ENCODE peak calls at places on chromosomes 5 and 9, in seven cellular contexts. X, E, O, T, D, K and W are unnamed samples.
A peak's percentile ranks its signal among the peaks of the same experiment; 100 is the strongest.

GRCh38 chr5:94785111-94785510 is 166.6 kb downstream of the SLF1 start:
- DNase-seq in X (no peak), E (no peak), O (peak; percentile 39), T (peak; percentile 6), D (no peak), K (no peak), W (no peak)

GRCh38 chr9:129858167-129858962 is 23.1 kb downstream of the USP20 start:
- DNase-seq in X (no peak), E (no peak), O (no peak), T (no peak), D (no peak), K (no peak), W (no peak)

GRCh38 chr9:105539452-105539851 is 18.5 kb upstream of the FKTN start:
- DNase-seq in X (no peak), E (no peak), O (peak; percentile 25), T (no peak), D (no peak), K (no peak), W (no peak)

GRCh38 chr5:141484499-141485304 is at the start of gene PCDHGC4:
- DNase-seq in X (no peak), E (no peak), O (no peak), T (peak; percentile 25), D (no peak), K (no peak), W (no peak)

GRCh38 chr5:179438041-179438441 is 92.8 kb upstream of the ADAMTS2 start:
- DNase-seq in X (no peak), E (no peak), O (no peak), T (no peak), D (no peak), K (no peak), W (no peak)

GRCh38 chr5:149280124-149280523 is 8.5 kb downstream of the AFAP1L1 start:
- DNase-seq in X (no peak), E (no peak), O (no peak), T (no peak), D (no peak), K (no peak), W (no peak)

GRCh38 chr9:137717776-137718327 is 99.0 kb downstream of the EHMT1 start:
- DNase-seq in X (no peak), E (no peak), O (no peak), T (no peak), D (no peak), K (no peak), W (no peak)

GRCh38 chr5:140362875-140363630 is 3.1 kb downstream of the SLC4A9 start:
- DNase-seq in X (peak; percentile 86), E (peak; percentile 73), O (peak; percentile 79), T (peak; percentile 22), D (peak; percentile 79), K (peak; percentile 43), W (peak; percentile 70)

GRCh38 chr9:98318834-98319478 is 63.5 kb upstream of the TBC1D2 start:
- DNase-seq in X (no peak), E (no peak), O (no peak), T (peak; percentile 51), D (no peak), K (peak; percentile 71), W (no peak)

GRCh38 chr5:7437836-7438235 is 41.9 kb downstream of the ADCY2 start:
- DNase-seq in X (no peak), E (no peak), O (no peak), T (peak; percentile 43), D (no peak), K (no peak), W (no peak)

GRCh38 chr5:27472875-27473274 is 434.5 kb upstream of the CDH9 start:
- DNase-seq in X (no peak), E (no peak), O (no peak), T (no peak), D (no peak), K (peak; percentile 4), W (no peak)

GRCh38 chr9:83296123-83296522 is 233.2 kb upstream of the RASEF start:
- DNase-seq in X (no peak), E (no peak), O (no peak), T (no peak), D (no peak), K (no peak), W (no peak)

GRCh38 chr5:122965111-122965510 is 71.4 kb downstream of the PPIC start:
- DNase-seq in X (no peak), E (no peak), O (no peak), T (no peak), D (no peak), K (no peak), W (no peak)

GRCh38 chr9:86827893-86828292 is 119.4 kb downstream of the GAS1 start:
- DNase-seq in X (no peak), E (no peak), O (no peak), T (no peak), D (no peak), K (no peak), W (no peak)

GRCh38 chr5:108858959-108859358 is 111.3 kb downstream of the FER start:
- DNase-seq in X (no peak), E (no peak), O (peak; percentile 14), T (no peak), D (no peak), K (peak; percentile 18), W (no peak)

GRCh38 chr5:115168829-115169391 is 798 bp downstream of the TRIM36 start:
- DNase-seq in X (no peak), E (no peak), O (peak; percentile 19), T (no peak), D (no peak), K (no peak), W (no peak)

GRCh38 chr5:74370168-74370567 is 270.4 kb downstream of the ENC1 start:
- DNase-seq in X (no peak), E (no peak), O (no peak), T (no peak), D (no peak), K (peak; percentile 34), W (no peak)

GRCh38 chr9:95147452-95147851 is 170.1 kb downstream of the FANCC start:
- DNase-seq in X (no peak), E (no peak), O (no peak), T (no peak), D (no peak), K (peak; percentile 77), W (no peak)

GRCh38 chr5:138974227-138975063 is 99.3 kb upstream of the LRRTM2 start:
- DNase-seq in X (no peak), E (no peak), O (peak; percentile 95), T (peak; percentile 77), D (no peak), K (peak; percentile 76), W (no peak)

GRCh38 chr9:77843088-77843985 is 188.3 kb downstream of the GNAQ start:
- DNase-seq in X (no peak), E (no peak), O (no peak), T (no peak), D (no peak), K (no peak), W (no peak)

GRCh38 chr9:93183663-93184438 is at the start of gene WNK2:
- DNase-seq in X (no peak), E (no peak), O (peak; percentile 33), T (no peak), D (peak; percentile 27), K (no peak), W (peak; percentile 48)

GRCh38 chr5:107878676-107879075 is 207.9 kb upstream of the EFNA5 start:
- DNase-seq in X (no peak), E (no peak), O (no peak), T (peak; percentile 12), D (no peak), K (no peak), W (no peak)

GRCh38 chr9:34370970-34371880 is 5.5 kb downstream of the MYORG start:
- DNase-seq in X (no peak), E (no peak), O (no peak), T (no peak), D (no peak), K (no peak), W (no peak)

GRCh38 chr9:16413509-16414016 is 456.9 kb downstream of the BNC2 start:
- DNase-seq in X (no peak), E (no peak), O (no peak), T (peak; percentile 92), D (no peak), K (peak; percentile 97), W (no peak)

GRCh38 chr5:103744159-103744558 is 181.6 kb upstream of the NUDT12 start:
- DNase-seq in X (no peak), E (no peak), O (no peak), T (peak; percentile 88), D (no peak), K (peak; percentile 4), W (no peak)

GRCh38 chr9:70291446-70291845 is 32.7 kb downstream of the SMC5 start:
- DNase-seq in X (no peak), E (no peak), O (no peak), T (peak; percentile 15), D (no peak), K (no peak), W (no peak)

GRCh38 chr5:134140530-134141201 is 26.2 kb downstream of the TCF7 start:
- DNase-seq in X (peak; percentile 75), E (peak; percentile 62), O (peak; percentile 81), T (peak; percentile 53), D (peak; percentile 54), K (peak; percentile 69), W (peak; percentile 41)

GRCh38 chr5:171521219-171521633 is 101.8 kb downstream of the FGF18 start:
- DNase-seq in X (no peak), E (no peak), O (peak; percentile 49), T (peak; percentile 93), D (no peak), K (peak; percentile 95), W (no peak)
- TF ChIP-seq CTCF in X (no peak), E (no peak), O (no peak), T (peak; percentile 9), D (no peak), K (peak; percentile 45), W (no peak)

GRCh38 chr5:152723482-152723881 is 318.4 kb upstream of the NMUR2 start:
- DNase-seq in X (no peak), E (no peak), O (peak; percentile 15), T (no peak), D (no peak), K (no peak), W (no peak)
- TF ChIP-seq CTCF in X (no peak), E (no peak), O (peak; percentile 38), T (no peak), D (no peak), K (no peak), W (no peak)

GRCh38 chr5:101590384-101590783 is 687.3 kb upstream of the ST8SIA4 start:
- DNase-seq in X (no peak), E (no peak), O (peak; percentile 5), T (no peak), D (no peak), K (no peak), W (no peak)
- TF ChIP-seq CTCF in X (peak; percentile 56), E (no peak), O (peak; percentile 30), T (peak; percentile 42), D (no peak), K (peak; percentile 41), W (no peak)

GRCh38 chr5:83527191-83527590 is 55.6 kb downstream of the VCAN start:
- DNase-seq in X (no peak), E (no peak), O (no peak), T (no peak), D (no peak), K (no peak), W (no peak)
- TF ChIP-seq CTCF in X (no peak), E (no peak), O (no peak), T (no peak), D (no peak), K (no peak), W (no peak)